ENCODE peak calls at places on chromosomes 13 and 19, in four cellular contexts. I is A673, O is aorta, G is hepatocyte. C is an unnamed sample. For H3K4me1, the result is how much of the 10 kb centered on the place peaks cover.

GRCh38 chr13:39036212-39036611 is 1.7 kb downstream of the PROSER1 start:
- DNase-seq in I (no peak), O (no peak), G (peak), C (no peak)

GRCh38 chr19:3838661-3839060 is 30.2 kb downstream of the ZFR2 start:
- DNase-seq in I (no peak), O (no peak), G (no peak), C (no peak)

GRCh38 chr19:33714149-33714548 is 82.5 kb upstream of the KCTD15 start:
- DNase-seq in I (no peak), O (no peak), G (no peak), C (no peak)

GRCh38 chr13:36275190-36276002 is 22.2 kb downstream of the CCDC169 start:
- DNase-seq in I (peak), O (no peak), G (peak), C (no peak)

GRCh38 chr19:40571831-40572495 is 4.7 kb upstream of the SHKBP1 start:
- DNase-seq in I (no peak), O (no peak), G (no peak), C (no peak)

GRCh38 chr13:112144616-112145220 is 77.8 kb downstream of the SOX1 start:
- DNase-seq in I (no peak), O (no peak), G (no peak), C (no peak)

GRCh38 chr13:58202099-58202498 is 570.6 kb downstream of the PCDH17 start:
- DNase-seq in I (no peak), O (no peak), G (no peak), C (no peak)

GRCh38 chr19:3572132-3572854 is 451 bp upstream of the HMG20B start:
- DNase-seq in I (peak), O (peak), G (peak), C (peak)

GRCh38 chr19:12792853-12793289 is 1.6 kb downstream of the JUNB start:
- DNase-seq in I (no peak), O (no peak), G (no peak), C (no peak)
- H3K4me1 ChIP-seq in I (under half), O (under half), G (under half), C (under half)

GRCh38 chr19:21474671-21475181 is 30.7 kb upstream of the ZNF429 start:
- DNase-seq in I (no peak), O (peak), G (peak), C (no peak)
- H3K27ac ChIP-seq in I (no peak), O (no peak), G (no peak), C (no peak)

GRCh38 chr13:83987394-83987793 is 105.1 kb upstream of the SLITRK1 start:
- DNase-seq in I (no peak), O (no peak), G (no peak), C (no peak)
- H3K4me1 ChIP-seq in I (under half), O (under half), G (under half), C (under half)

DNA sequence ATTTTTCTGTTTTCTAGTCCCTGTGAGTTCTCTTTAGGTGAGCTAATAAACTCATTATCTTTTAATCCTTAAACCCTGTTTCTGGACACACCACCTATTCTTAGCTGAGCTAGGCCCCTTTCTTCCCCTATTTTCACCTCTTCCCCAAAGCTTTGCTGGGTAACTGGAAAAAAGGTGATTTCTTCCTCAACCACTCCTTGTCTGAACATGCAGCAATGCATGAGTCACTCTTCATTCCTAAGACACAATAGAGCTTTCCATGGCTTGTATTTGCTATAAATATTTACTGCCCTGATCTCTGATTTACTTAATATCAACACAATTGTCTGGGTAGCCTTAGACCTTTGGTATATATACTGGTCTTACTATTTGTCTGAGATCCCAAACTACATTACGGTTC is 370.9 kb downstream of the KLF5 start:
- DNase-seq in I (no peak), O (no peak), G (no peak), C (no peak)
- H3K27ac ChIP-seq in I (no peak), O (no peak), G (peak), C (peak)

DNA sequence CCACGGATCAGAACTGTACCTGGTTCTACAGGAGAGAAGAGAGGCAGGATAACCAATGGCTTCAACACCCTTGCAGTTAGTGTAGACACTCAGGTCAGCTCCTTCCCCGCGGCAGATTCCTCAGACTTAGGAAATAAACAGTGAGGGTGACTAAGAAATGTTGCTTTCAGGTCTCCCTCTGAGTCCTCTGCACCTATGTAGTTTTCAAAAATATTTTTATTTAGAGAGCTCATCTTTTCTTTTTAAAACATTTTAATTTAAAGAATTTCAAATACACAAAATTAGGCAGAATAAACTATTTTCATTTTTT is 195.2 kb downstream of the KLF12 start:
- DNase-seq in I (no peak), O (no peak), G (no peak), C (no peak)
- H3K4me1 ChIP-seq in I (under half), O (under half), G (under half), C (under half)

DNA sequence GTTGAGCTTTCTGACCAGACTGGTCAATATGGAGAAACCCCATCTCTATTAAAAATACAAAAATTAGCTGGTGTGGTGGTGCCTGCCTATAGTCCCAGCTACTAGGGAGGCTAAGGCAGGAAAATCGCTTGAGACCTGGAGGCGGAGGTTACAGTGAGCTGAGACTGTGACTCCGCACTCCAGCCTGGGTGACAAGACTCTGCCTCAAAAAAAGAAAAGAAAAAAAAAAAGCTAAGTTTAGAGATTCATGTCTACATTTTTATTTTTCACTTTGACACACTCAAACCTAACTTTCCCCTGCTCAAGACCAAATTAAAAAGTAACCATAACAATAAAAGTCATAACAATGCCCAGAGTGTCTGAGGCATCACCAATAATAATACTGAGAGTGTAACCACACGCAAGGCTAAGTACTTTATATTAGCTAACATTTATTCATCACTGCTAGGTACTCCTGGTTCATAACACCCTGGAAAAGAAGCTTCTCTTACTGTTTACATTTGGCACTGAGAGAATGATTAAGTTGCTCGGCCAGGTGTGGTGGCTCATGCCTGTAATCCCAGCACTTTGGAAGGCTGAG is 5.7 kb downstream of the IRGC start:
- DNase-seq in I (no peak), O (no peak), G (no peak), C (no peak)
- H3K27ac ChIP-seq in I (no peak), O (no peak), G (no peak), C (no peak)

GRCh38 chr19:18441804-18442788 is 4.2 kb upstream of the ISYNA1 start:
- DNase-seq in I (no peak), O (no peak), G (no peak), C (no peak)
- H3K4me1 ChIP-seq in I (under half), O (under half), G (under half), C (under half)

DNA sequence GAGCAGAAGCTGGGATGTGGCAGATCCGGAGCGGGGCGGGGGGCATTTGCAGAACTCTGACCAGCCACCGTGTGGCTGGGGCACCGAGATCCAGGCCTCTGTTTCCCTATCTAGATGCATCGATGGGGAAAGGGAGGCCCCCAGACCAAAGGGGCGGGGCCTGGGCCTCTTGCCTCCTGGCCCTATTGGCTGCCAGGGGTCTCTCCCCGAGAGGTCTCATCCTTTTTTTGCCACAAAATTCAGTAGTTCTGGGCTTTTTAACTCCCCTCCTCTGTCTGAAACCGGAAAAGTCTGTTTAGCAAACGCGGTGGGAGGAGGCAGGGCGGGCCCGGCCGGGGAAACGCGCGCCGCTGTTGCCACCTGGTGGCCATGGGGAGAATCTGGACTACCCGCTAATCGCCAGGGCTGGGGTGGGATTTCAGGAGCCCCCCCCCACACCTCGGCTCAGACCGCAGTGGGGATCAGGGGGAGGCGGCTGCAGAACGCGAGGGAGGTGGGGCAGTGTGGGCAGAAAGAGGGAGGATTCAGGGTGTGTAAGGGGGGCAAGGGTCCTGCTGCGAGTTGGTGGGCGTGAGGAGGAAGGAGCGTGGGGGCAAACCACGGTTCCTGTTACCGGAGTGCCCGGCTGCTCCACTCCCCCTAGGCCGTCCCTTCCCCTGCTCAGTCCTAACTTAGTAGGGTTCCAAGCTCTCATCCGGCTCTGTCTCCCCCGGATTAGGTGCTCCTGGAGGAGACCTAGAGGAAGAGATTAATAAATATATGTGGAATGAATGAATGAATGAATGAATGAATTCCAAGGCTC is 28.3 kb downstream of the IL12RB1 start:
- DNase-seq in I (peak), O (peak), G (peak), C (no peak)
- H3K27ac ChIP-seq in I (peak), O (no peak), G (peak), C (no peak)

GRCh38 chr13:105159794-105160193 is 1375.7 kb downstream of the EFNB2 start:
- DNase-seq in I (no peak), O (no peak), G (no peak), C (no peak)
- H3K4me1 ChIP-seq in I (under half), O (under half), G (under half), C (under half)

DNA sequence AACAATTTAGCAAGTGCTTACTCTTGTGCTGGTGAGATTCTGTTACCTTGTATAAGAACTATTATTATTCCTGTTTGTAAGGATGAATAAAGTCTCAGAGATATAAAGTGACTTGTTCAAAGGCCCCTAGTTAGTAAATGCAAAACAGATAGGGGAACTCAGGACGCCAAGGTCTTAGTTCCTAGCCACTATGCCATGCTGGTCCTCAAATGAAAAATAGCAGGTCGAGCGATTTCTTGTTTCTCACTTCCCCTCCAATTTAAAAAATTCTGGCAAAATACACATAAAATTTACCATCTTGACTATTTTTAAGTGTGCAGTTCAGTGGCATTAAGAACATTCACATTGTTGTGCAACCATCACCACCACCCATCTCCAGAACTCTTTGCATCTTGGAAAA is 1.1 kb downstream of the TECR start:
- DNase-seq in I (no peak), O (no peak), G (no peak), C (no peak)
- H3K27ac ChIP-seq in I (peak), O (no peak), G (peak), C (peak)

C was measured in RWPE2.